ENCODE peak calls at places on chromosomes 7 and 10, in five cellular contexts. One of them, this sample, is unnamed.

GRCh38 chr7:14836571-14837189 is 65.9 kb downstream of the DGKB start:
- DNase-seq in stimulated activated CD4-positive, alpha-beta T cell treated with anti-CD3 and anti-CD28 coated beads, Interleukin-12 subunit alpha, Interleukin-12 subunit beta, amount 100 ng/mL, for 4 hours: no peak
- DNase-seq in GM23248: peak
- DNase-seq in fibroblast of the aortic adventitia: peak
- DNase-seq in posterior vena cava: peak
- DNase-seq in this sample: peak

GRCh38 chr7:20218261-20218660 is 1.1 kb upstream of the MACC1 start:
- DNase-seq in stimulated activated CD4-positive, alpha-beta T cell treated with anti-CD3 and anti-CD28 coated beads, Interleukin-12 subunit alpha, Interleukin-12 subunit beta, amount 100 ng/mL, for 4 hours: no peak
- DNase-seq in GM23248: no peak
- DNase-seq in fibroblast of the aortic adventitia: no peak
- DNase-seq in posterior vena cava: no peak
- DNase-seq in this sample: peak

GRCh38 chr10:35870665-35871310 is 228.7 kb upstream of the FZD8 start:
- DNase-seq in stimulated activated CD4-positive, alpha-beta T cell treated with anti-CD3 and anti-CD28 coated beads, Interleukin-12 subunit alpha, Interleukin-12 subunit beta, amount 100 ng/mL, for 4 hours: no peak
- DNase-seq in GM23248: no peak
- DNase-seq in fibroblast of the aortic adventitia: no peak
- DNase-seq in posterior vena cava: no peak
- DNase-seq in this sample: no peak

GRCh38 chr10:46328853-46329689 is 42.3 kb downstream of the ANTXRL start:
- DNase-seq in stimulated activated CD4-positive, alpha-beta T cell treated with anti-CD3 and anti-CD28 coated beads, Interleukin-12 subunit alpha, Interleukin-12 subunit beta, amount 100 ng/mL, for 4 hours: no peak
- DNase-seq in GM23248: no peak
- DNase-seq in fibroblast of the aortic adventitia: no peak
- DNase-seq in posterior vena cava: no peak
- DNase-seq in this sample: no peak

GRCh38 chr10:129033790-129034272 is 433.2 kb upstream of the MGMT start:
- DNase-seq in stimulated activated CD4-positive, alpha-beta T cell treated with anti-CD3 and anti-CD28 coated beads, Interleukin-12 subunit alpha, Interleukin-12 subunit beta, amount 100 ng/mL, for 4 hours: no peak
- DNase-seq in GM23248: no peak
- DNase-seq in fibroblast of the aortic adventitia: no peak
- DNase-seq in posterior vena cava: no peak
- DNase-seq in this sample: no peak

GRCh38 chr10:36023939-36024338 is 381.8 kb upstream of the FZD8 start:
- DNase-seq in stimulated activated CD4-positive, alpha-beta T cell treated with anti-CD3 and anti-CD28 coated beads, Interleukin-12 subunit alpha, Interleukin-12 subunit beta, amount 100 ng/mL, for 4 hours: no peak
- DNase-seq in GM23248: peak
- DNase-seq in fibroblast of the aortic adventitia: peak
- DNase-seq in posterior vena cava: no peak
- DNase-seq in this sample: peak

GRCh38 chr7:96224682-96225081 is 97.2 kb downstream of the SLC25A13 start:
- DNase-seq in stimulated activated CD4-positive, alpha-beta T cell treated with anti-CD3 and anti-CD28 coated beads, Interleukin-12 subunit alpha, Interleukin-12 subunit beta, amount 100 ng/mL, for 4 hours: no peak
- DNase-seq in GM23248: no peak
- DNase-seq in fibroblast of the aortic adventitia: no peak
- DNase-seq in posterior vena cava: no peak
- DNase-seq in this sample: no peak

GRCh38 chr7:50149364-50149763 is 56.3 kb upstream of the ZPBP start:
- DNase-seq in stimulated activated CD4-positive, alpha-beta T cell treated with anti-CD3 and anti-CD28 coated beads, Interleukin-12 subunit alpha, Interleukin-12 subunit beta, amount 100 ng/mL, for 4 hours: no peak
- DNase-seq in GM23248: no peak
- DNase-seq in fibroblast of the aortic adventitia: no peak
- DNase-seq in posterior vena cava: no peak
- DNase-seq in this sample: no peak

GRCh38 chr10:35335133-35335532 is 1.2 kb upstream of the CCNY start:
- DNase-seq in stimulated activated CD4-positive, alpha-beta T cell treated with anti-CD3 and anti-CD28 coated beads, Interleukin-12 subunit alpha, Interleukin-12 subunit beta, amount 100 ng/mL, for 4 hours: no peak
- DNase-seq in GM23248: peak
- DNase-seq in fibroblast of the aortic adventitia: no peak
- DNase-seq in posterior vena cava: no peak
- DNase-seq in this sample: no peak

GRCh38 chr10:72812415-72812797 is 81.1 kb upstream of the OIT3 start:
- DNase-seq in stimulated activated CD4-positive, alpha-beta T cell treated with anti-CD3 and anti-CD28 coated beads, Interleukin-12 subunit alpha, Interleukin-12 subunit beta, amount 100 ng/mL, for 4 hours: no peak
- DNase-seq in GM23248: no peak
- DNase-seq in fibroblast of the aortic adventitia: no peak
- DNase-seq in posterior vena cava: no peak
- DNase-seq in this sample: peak

GRCh38 chr10:70694410-70695179 is 22.3 kb downstream of the ADAMTS14 start:
- DNase-seq in stimulated activated CD4-positive, alpha-beta T cell treated with anti-CD3 and anti-CD28 coated beads, Interleukin-12 subunit alpha, Interleukin-12 subunit beta, amount 100 ng/mL, for 4 hours: no peak
- DNase-seq in GM23248: peak
- DNase-seq in fibroblast of the aortic adventitia: peak
- DNase-seq in posterior vena cava: no peak
- DNase-seq in this sample: peak

GRCh38 chr7:134188311-134188710 is 61.2 kb downstream of the LRGUK start:
- DNase-seq in stimulated activated CD4-positive, alpha-beta T cell treated with anti-CD3 and anti-CD28 coated beads, Interleukin-12 subunit alpha, Interleukin-12 subunit beta, amount 100 ng/mL, for 4 hours: no peak
- DNase-seq in GM23248: no peak
- DNase-seq in fibroblast of the aortic adventitia: no peak
- DNase-seq in posterior vena cava: no peak
- DNase-seq in this sample: peak

GRCh38 chr7:81710751-81711150 is 59.1 kb downstream of the HGF start:
- DNase-seq in stimulated activated CD4-positive, alpha-beta T cell treated with anti-CD3 and anti-CD28 coated beads, Interleukin-12 subunit alpha, Interleukin-12 subunit beta, amount 100 ng/mL, for 4 hours: no peak
- DNase-seq in GM23248: no peak
- DNase-seq in fibroblast of the aortic adventitia: no peak
- DNase-seq in posterior vena cava: no peak
- DNase-seq in this sample: no peak

GRCh38 chr10:80504158-80504811 is 33.4 kb upstream of the SH2D4B start:
- DNase-seq in stimulated activated CD4-positive, alpha-beta T cell treated with anti-CD3 and anti-CD28 coated beads, Interleukin-12 subunit alpha, Interleukin-12 subunit beta, amount 100 ng/mL, for 4 hours: no peak
- DNase-seq in GM23248: no peak
- DNase-seq in fibroblast of the aortic adventitia: no peak
- DNase-seq in posterior vena cava: no peak
- DNase-seq in this sample: no peak

GRCh38 chr10:96509017-96509641 is 4.6 kb downstream of the TLL2 start:
- DNase-seq in stimulated activated CD4-positive, alpha-beta T cell treated with anti-CD3 and anti-CD28 coated beads, Interleukin-12 subunit alpha, Interleukin-12 subunit beta, amount 100 ng/mL, for 4 hours: no peak
- DNase-seq in GM23248: peak
- DNase-seq in fibroblast of the aortic adventitia: peak
- DNase-seq in posterior vena cava: no peak
- DNase-seq in this sample: peak

GRCh38 chr10:120963587-120964220 is 112.5 kb downstream of the WDR11 start:
- DNase-seq in stimulated activated CD4-positive, alpha-beta T cell treated with anti-CD3 and anti-CD28 coated beads, Interleukin-12 subunit alpha, Interleukin-12 subunit beta, amount 100 ng/mL, for 4 hours: no peak
- DNase-seq in GM23248: no peak
- DNase-seq in fibroblast of the aortic adventitia: no peak
- DNase-seq in posterior vena cava: no peak
- DNase-seq in this sample: no peak

This sample was measured in M059J.